ENCODE peak calls at places on chromosomes 11 and 22, in four cellular contexts. B is GM12865, P is AG08395, I is DMS79. E is an unnamed sample.
A peak's percentile ranks its signal among the peaks of the same experiment; 100 is the strongest.

GRCh38 chr11:66950113-66950535 is 8.1 kb downstream of the PC start:
- DNase-seq in P (peak; percentile 75), I (no peak), B (peak; percentile 13), E (no peak)

GRCh38 chr11:3164138-3164539 is 971 bp downstream of the OSBPL5 start:
- DNase-seq in B (no peak), P (no peak), I (no peak), E (no peak)

GRCh38 chr22:48834404-48834803 is 993.3 kb downstream of the BRD1 start:
- DNase-seq in I (no peak), P (no peak), B (no peak), E (no peak)

GRCh38 chr11:267491-267994 is 10.7 kb upstream of the NLRP6 start:
- DNase-seq in I (no peak), P (peak; percentile 32), B (peak; percentile 85), E (no peak)

GRCh38 chr11:15128621-15129020 is 13.9 kb downstream of the INSC start:
- DNase-seq in P (no peak), I (no peak), B (no peak), E (no peak)

GRCh38 chr11:4065601-4066377 is 28.8 kb upstream of the RRM1 start:
- DNase-seq in I (no peak), B (no peak), P (peak; percentile 23), E (no peak)

GRCh38 chr11:19951558-19952083 is 208.7 kb downstream of the DBX1 start:
- DNase-seq in B (peak; percentile 75), I (peak; percentile 64), P (peak; percentile 57), E (peak; percentile 33)

GRCh38 chr11:6570691-6571427 is 32.6 kb downstream of the RRP8 start:
- DNase-seq in P (no peak), I (no peak), B (no peak), E (no peak)

GRCh38 chr11:112213753-112214152 is 12.5 kb upstream of the PTS start:
- DNase-seq in P (no peak), B (no peak), I (no peak), E (no peak)

GRCh38 chr22:24432059-24432853 is 4.9 kb downstream of the ADORA2A start:
- DNase-seq in I (no peak), B (no peak), P (peak; percentile 69), E (no peak)

GRCh38 chr11:5689551-5689983 is at the start of gene TRIM22:
- DNase-seq in B (peak; percentile 91), I (no peak), P (peak; percentile 65), E (no peak)

GRCh38 chr11:32071811-32072210 is 19.1 kb upstream of the RCN1 start:
- DNase-seq in P (peak; percentile 86), I (no peak), B (no peak), E (no peak)

GRCh38 chr22:19407649-19408606 is 23.6 kb downstream of the HIRA start:
- DNase-seq in I (no peak), B (no peak), P (no peak), E (no peak)

GRCh38 chr22:49670610-49671330 is 156.9 kb downstream of the BRD1 start:
- DNase-seq in I (no peak), P (no peak), B (no peak), E (no peak)

GRCh38 chr11:3995949-3996554 is 98.5 kb upstream of the RRM1 start:
- DNase-seq in B (no peak), I (no peak), P (peak; percentile 62), E (no peak)

GRCh38 chr22:45026511-45026910 is 16.7 kb upstream of the PHF21B start:
- DNase-seq in I (no peak), B (no peak), P (no peak), E (no peak)

GRCh38 chr11:70364745-70365535 is 33.4 kb upstream of the CTTN start:
- DNase-seq in P (no peak), I (no peak), B (no peak), E (no peak)

GRCh38 chr11:12413141-12414055 is 36.0 kb downstream of the PARVA start:
- DNase-seq in I (no peak), B (no peak), P (no peak), E (no peak)

GRCh38 chr11:26418391-26418790 is 86.5 kb downstream of the ANO3 start:
- DNase-seq in P (no peak), B (no peak), I (no peak), E (no peak)

GRCh38 chr11:60363542-60364525 is 14.5 kb upstream of the MS4A7 start:
- DNase-seq in I (peak; percentile 17), P (peak; percentile 53), B (peak; percentile 86), E (no peak)

GRCh38 chr11:126997196-126997595 is 3.4 kb downstream of the KIRREL3 start:
- DNase-seq in I (no peak), P (peak; percentile 29), B (no peak), E (no peak)

GRCh38 chr11:69913591-69914285 is 94.5 kb upstream of the FGF3 start:
- DNase-seq in P (no peak), I (no peak), B (no peak), E (no peak)

GRCh38 chr11:12669930-12670329 is 4.3 kb upstream of the TEAD1 start:
- DNase-seq in I (no peak), B (no peak), P (no peak), E (no peak)

GRCh38 chr11:1138053-1138452 is 19.7 kb upstream of the MUC5AC start:
- DNase-seq in P (peak; percentile 24), I (no peak), B (no peak), E (no peak)

GRCh38 chr11:13721760-13722159 is 53.3 kb downstream of the FAR1 start:
- DNase-seq in P (no peak), B (no peak), I (no peak), E (no peak)

GRCh38 chr11:44178381-44178780 is 82.9 kb downstream of the EXT2 start:
- DNase-seq in I (no peak), B (no peak), P (peak; percentile 41), E (no peak)

GRCh38 chr11:61555051-61555969 is 25.6 kb downstream of the SYT7 start:
- DNase-seq in P (no peak), I (no peak), B (no peak), E (no peak)

GRCh38 chr22:40452730-40453487 is 82.5 kb downstream of the SGSM3 start:
- DNase-seq in B (no peak), I (peak; percentile 59), P (no peak), E (peak; percentile 1)

GRCh38 chr11:77542296-77542695 is 47.5 kb upstream of the AQP11 start:
- DNase-seq in P (peak; percentile 69), B (no peak), I (no peak), E (no peak)

GRCh38 chr22:23036684-23037428 is 33.5 kb upstream of the GNAZ start:
- DNase-seq in B (no peak), P (peak; percentile 83), I (no peak), E (no peak)

GRCh38 chr11:59195596-59195995 is 17.1 kb downstream of the MPEG1 start:
- DNase-seq in P (no peak), I (no peak), B (no peak), E (no peak)

GRCh38 chr11:65454311-65454695 is 31.7 kb downstream of the NEAT1 start:
- DNase-seq in P (peak; percentile 41), I (no peak), B (no peak), E (no peak)

GRCh38 chr11:130448039-130448415 is 418 bp upstream of the ADAMTS15 start:
- DNase-seq in B (no peak), P (no peak), I (no peak), E (no peak)

GRCh38 chr11:66059966-66060680 is 8.0 kb downstream of the SF3B2 start:
- DNase-seq in B (no peak), P (no peak), I (no peak), E (no peak)

GRCh38 chr22:27531782-27532530 is 269.6 kb downstream of the MN1 start:
- DNase-seq in P (peak; percentile 65), I (no peak), B (no peak), E (no peak)

GRCh38 chr22:46202897-46203589 is 47.0 kb downstream of the CDPF1 start:
- DNase-seq in B (no peak), I (no peak), P (no peak), E (no peak)

GRCh38 chr11:12746593-12747097 is 72.4 kb downstream of the TEAD1 start:
- DNase-seq in B (peak; percentile 28), P (no peak), I (peak; percentile 89), E (peak; percentile 78)

GRCh38 chr11:79940165-79940564 is 499.3 kb upstream of the TENM4 start:
- DNase-seq in I (no peak), P (no peak), B (no peak), E (peak; percentile 84)

GRCh38 chr22:25508161-25508560 is 56.3 kb upstream of the GRK3 start:
- DNase-seq in B (no peak), I (no peak), P (no peak), E (no peak)